ENCODE peak calls at places on chromosomes 7 and 10, in nine cellular contexts. One of them, this sample, is unnamed.

GRCh38 chr10:4033341-4033896 is 248.4 kb upstream of the KLF6 start:
- DNase-seq in kidney: no peak
- DNase-seq in HCT116: no peak
- DNase-seq in RWPE2: no peak
- DNase-seq in SJCRH30: no peak
- DNase-seq in endodermal cell: no peak
- DNase-seq in sigmoid colon: no peak
- DNase-seq in left ventricle myocardium inferior: no peak
- DNase-seq in ovary: no peak
- DNase-seq in this sample: no peak

GRCh38 chr10:13633689-13634088 is 46.9 kb downstream of the PRPF18 start:
- DNase-seq in kidney: no peak
- DNase-seq in HCT116: no peak
- DNase-seq in RWPE2: no peak
- DNase-seq in SJCRH30: no peak
- DNase-seq in endodermal cell: no peak
- DNase-seq in sigmoid colon: peak
- DNase-seq in left ventricle myocardium inferior: peak
- DNase-seq in ovary: peak
- DNase-seq in this sample: no peak

GRCh38 chr10:114548662-114549061 is 109.4 kb downstream of the ABLIM1 start:
- DNase-seq in kidney: no peak
- DNase-seq in HCT116: peak
- DNase-seq in RWPE2: no peak
- DNase-seq in SJCRH30: no peak
- DNase-seq in endodermal cell: peak
- DNase-seq in sigmoid colon: no peak
- DNase-seq in left ventricle myocardium inferior: no peak
- DNase-seq in ovary: peak
- DNase-seq in this sample: no peak

GRCh38 chr7:55247466-55247865 is 117.7 kb upstream of the LANCL2 start:
- DNase-seq in kidney: no peak
- DNase-seq in HCT116: no peak
- DNase-seq in RWPE2: no peak
- DNase-seq in SJCRH30: no peak
- DNase-seq in endodermal cell: no peak
- DNase-seq in sigmoid colon: no peak
- DNase-seq in left ventricle myocardium inferior: no peak
- DNase-seq in ovary: no peak
- DNase-seq in this sample: no peak

GRCh38 chr10:7340179-7340874 is 70.5 kb downstream of the SFMBT2 start:
- DNase-seq in kidney: no peak
- DNase-seq in HCT116: no peak
- DNase-seq in RWPE2: no peak
- DNase-seq in SJCRH30: no peak
- DNase-seq in endodermal cell: peak
- DNase-seq in sigmoid colon: no peak
- DNase-seq in left ventricle myocardium inferior: peak
- DNase-seq in ovary: no peak
- DNase-seq in this sample: no peak

GRCh38 chr10:132658546-132659205 is 121.1 kb downstream of the INPP5A start:
- DNase-seq in kidney: no peak
- DNase-seq in HCT116: no peak
- DNase-seq in RWPE2: no peak
- DNase-seq in SJCRH30: no peak
- DNase-seq in endodermal cell: no peak
- DNase-seq in sigmoid colon: no peak
- DNase-seq in left ventricle myocardium inferior: no peak
- DNase-seq in ovary: no peak
- DNase-seq in this sample: peak

GRCh38 chr10:92839191-92840085 is 8.9 kb upstream of the EXOC6 start:
- DNase-seq in kidney: peak
- DNase-seq in HCT116: no peak
- DNase-seq in RWPE2: no peak
- DNase-seq in SJCRH30: peak
- DNase-seq in endodermal cell: peak
- DNase-seq in sigmoid colon: no peak
- DNase-seq in left ventricle myocardium inferior: peak
- DNase-seq in ovary: peak
- DNase-seq in this sample: peak

GRCh38 chr10:43682956-43683355 is 34.3 kb upstream of the ZNF32 start:
- DNase-seq in kidney: no peak
- DNase-seq in HCT116: no peak
- DNase-seq in RWPE2: no peak
- DNase-seq in SJCRH30: no peak
- DNase-seq in endodermal cell: no peak
- DNase-seq in sigmoid colon: no peak
- DNase-seq in left ventricle myocardium inferior: no peak
- DNase-seq in ovary: no peak
- DNase-seq in this sample: no peak

GRCh38 chr7:134780166-134780853 is 876 bp downstream of the CALD1 start:
- DNase-seq in kidney: no peak
- DNase-seq in HCT116: no peak
- DNase-seq in RWPE2: no peak
- DNase-seq in SJCRH30: no peak
- DNase-seq in endodermal cell: no peak
- DNase-seq in sigmoid colon: no peak
- DNase-seq in left ventricle myocardium inferior: no peak
- DNase-seq in ovary: no peak
- DNase-seq in this sample: no peak

GRCh38 chr7:134784251-134785049 is 5.0 kb downstream of the CALD1 start:
- DNase-seq in kidney: no peak
- DNase-seq in HCT116: no peak
- DNase-seq in RWPE2: no peak
- DNase-seq in SJCRH30: no peak
- DNase-seq in endodermal cell: no peak
- DNase-seq in sigmoid colon: no peak
- DNase-seq in left ventricle myocardium inferior: no peak
- DNase-seq in ovary: peak
- DNase-seq in this sample: no peak

GRCh38 chr7:134783294-134784069 is 4.0 kb downstream of the CALD1 start:
- DNase-seq in kidney: no peak
- DNase-seq in HCT116: no peak
- DNase-seq in RWPE2: no peak
- DNase-seq in SJCRH30: no peak
- DNase-seq in endodermal cell: no peak
- DNase-seq in sigmoid colon: no peak
- DNase-seq in left ventricle myocardium inferior: no peak
- DNase-seq in ovary: no peak
- DNase-seq in this sample: no peak

GRCh38 chr7:134781171-134781570 is 1.7 kb downstream of the CALD1 start:
- DNase-seq in kidney: no peak
- DNase-seq in HCT116: no peak
- DNase-seq in RWPE2: no peak
- DNase-seq in SJCRH30: no peak
- DNase-seq in endodermal cell: no peak
- DNase-seq in sigmoid colon: no peak
- DNase-seq in left ventricle myocardium inferior: no peak
- DNase-seq in ovary: no peak
- DNase-seq in this sample: no peak

DNA sequence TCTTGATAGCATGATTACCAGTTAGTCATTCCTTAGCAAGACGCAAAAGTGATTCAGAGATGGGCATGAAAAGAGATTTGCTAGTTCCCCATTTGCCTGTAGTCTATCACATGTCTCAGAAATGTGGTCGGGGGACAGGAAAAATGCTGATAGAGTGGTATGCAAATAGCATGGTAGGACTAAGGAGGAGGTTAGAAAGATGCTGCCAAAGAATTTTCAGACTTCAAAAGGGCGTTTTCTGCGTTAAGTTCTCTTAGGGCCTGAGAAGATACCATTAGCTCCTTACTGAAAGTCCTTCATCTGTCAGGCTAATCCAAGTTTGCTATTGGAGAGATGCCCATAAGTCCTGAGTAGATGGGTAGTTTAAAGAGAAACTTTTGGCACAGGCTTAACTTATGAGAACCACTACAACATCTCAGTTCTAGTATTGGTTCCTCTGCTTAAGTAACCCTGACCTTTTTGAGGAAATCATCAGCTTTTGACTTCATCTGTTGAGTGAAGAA is 2.7 kb downstream of the CALD1 start:
- DNase-seq in kidney: no peak
- DNase-seq in HCT116: no peak
- DNase-seq in RWPE2: no peak
- DNase-seq in SJCRH30: no peak
- DNase-seq in endodermal cell: no peak
- DNase-seq in sigmoid colon: no peak
- DNase-seq in left ventricle myocardium inferior: no peak
- DNase-seq in ovary: no peak
- DNase-seq in this sample: peak
- H3K27ac ChIP-seq in kidney: peak
- H3K27ac ChIP-seq in HCT116: no peak
- H3K27ac ChIP-seq in RWPE2: peak
- H3K27ac ChIP-seq in SJCRH30: no peak
- H3K27ac ChIP-seq in endodermal cell: no peak
- H3K27ac ChIP-seq in sigmoid colon: peak
- H3K27ac ChIP-seq in left ventricle myocardium inferior: peak
- H3K27ac ChIP-seq in ovary: peak
- H3K27ac ChIP-seq in this sample: peak

DNA sequence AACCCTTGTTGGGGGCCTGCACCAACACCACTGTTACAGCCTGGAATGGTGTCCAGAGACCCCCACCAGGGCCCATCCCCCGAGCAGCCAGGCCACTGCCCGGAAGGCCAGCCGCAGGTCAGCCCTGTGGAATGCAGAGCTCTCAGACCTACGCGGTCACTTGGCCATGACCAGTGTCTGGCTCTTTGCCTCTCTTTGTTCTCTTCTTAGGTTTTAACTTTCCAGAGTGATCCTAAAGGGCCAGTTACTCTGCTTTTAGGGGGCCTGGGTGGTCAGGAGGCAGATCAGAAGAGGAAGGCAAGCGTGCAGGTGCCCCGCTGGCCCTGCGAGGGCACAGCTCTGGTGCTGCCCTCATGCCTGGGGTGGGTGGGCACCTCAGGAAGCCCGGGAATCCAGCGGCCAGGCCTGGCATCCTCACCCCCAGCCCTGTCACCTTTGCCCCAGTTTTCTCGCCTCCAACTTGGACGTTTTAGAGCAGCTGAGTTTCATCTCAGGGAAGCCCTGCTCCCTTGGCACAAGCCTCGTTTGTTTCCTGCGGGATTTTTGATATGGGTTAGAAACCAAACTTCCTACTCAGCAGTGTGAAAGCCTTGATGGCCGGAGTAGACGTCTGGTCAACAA is 62.5 kb upstream of the CHST15 start:
- DNase-seq in kidney: peak
- DNase-seq in HCT116: no peak
- DNase-seq in RWPE2: no peak
- DNase-seq in SJCRH30: peak
- DNase-seq in endodermal cell: peak
- DNase-seq in sigmoid colon: peak
- DNase-seq in left ventricle myocardium inferior: peak
- DNase-seq in ovary: peak
- DNase-seq in this sample: no peak
- H3K27ac ChIP-seq in kidney: peak
- H3K27ac ChIP-seq in HCT116: peak
- H3K27ac ChIP-seq in RWPE2: no peak
- H3K27ac ChIP-seq in SJCRH30: peak
- H3K27ac ChIP-seq in endodermal cell: peak
- H3K27ac ChIP-seq in sigmoid colon: peak
- H3K27ac ChIP-seq in left ventricle myocardium inferior: peak
- H3K27ac ChIP-seq in ovary: peak
- H3K27ac ChIP-seq in this sample: peak

GRCh38 chr7:45407730-45408406 is 166.3 kb upstream of the ADCY1 start:
- DNase-seq in kidney: no peak
- DNase-seq in HCT116: no peak
- DNase-seq in RWPE2: no peak
- DNase-seq in SJCRH30: no peak
- DNase-seq in endodermal cell: peak
- DNase-seq in sigmoid colon: no peak
- DNase-seq in left ventricle myocardium inferior: no peak
- DNase-seq in ovary: no peak
- DNase-seq in this sample: no peak

GRCh38 chr7:45401851-45402250 is 172.3 kb upstream of the ADCY1 start:
- DNase-seq in kidney: no peak
- DNase-seq in HCT116: no peak
- DNase-seq in RWPE2: no peak
- DNase-seq in SJCRH30: no peak
- DNase-seq in endodermal cell: no peak
- DNase-seq in sigmoid colon: no peak
- DNase-seq in left ventricle myocardium inferior: no peak
- DNase-seq in ovary: no peak
- DNase-seq in this sample: no peak

GRCh38 chr7:45402480-45403218 is 171.5 kb upstream of the ADCY1 start:
- DNase-seq in kidney: no peak
- DNase-seq in HCT116: no peak
- DNase-seq in RWPE2: no peak
- DNase-seq in SJCRH30: no peak
- DNase-seq in endodermal cell: no peak
- DNase-seq in sigmoid colon: no peak
- DNase-seq in left ventricle myocardium inferior: no peak
- DNase-seq in ovary: no peak
- DNase-seq in this sample: no peak

GRCh38 chr7:45401155-45401554 is 173.0 kb upstream of the ADCY1 start:
- DNase-seq in kidney: no peak
- DNase-seq in HCT116: no peak
- DNase-seq in RWPE2: no peak
- DNase-seq in SJCRH30: no peak
- DNase-seq in endodermal cell: no peak
- DNase-seq in sigmoid colon: no peak
- DNase-seq in left ventricle myocardium inferior: no peak
- DNase-seq in ovary: no peak
- DNase-seq in this sample: no peak

DNA sequence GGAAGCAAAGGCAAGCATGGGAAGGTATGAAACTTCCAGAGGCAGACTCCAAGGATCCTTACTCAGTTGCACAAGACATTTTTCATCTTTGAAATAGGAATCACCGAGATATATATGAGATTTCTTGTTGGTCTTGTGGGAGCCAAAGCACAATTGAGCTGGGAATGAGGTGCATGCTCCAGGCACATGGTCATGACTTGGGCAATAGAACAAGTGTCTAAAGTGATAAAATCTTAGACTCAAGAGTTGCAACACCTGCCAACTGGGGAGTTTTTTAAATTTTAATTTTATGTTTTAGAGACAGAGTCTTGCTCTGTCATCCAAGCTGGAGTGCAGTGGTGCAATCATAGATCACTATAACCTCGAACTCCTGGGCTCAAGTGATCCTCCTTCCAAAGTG is 169.5 kb upstream of the ADCY1 start:
- DNase-seq in kidney: no peak
- DNase-seq in HCT116: no peak
- DNase-seq in RWPE2: no peak
- DNase-seq in SJCRH30: no peak
- DNase-seq in endodermal cell: no peak
- DNase-seq in sigmoid colon: no peak
- DNase-seq in left ventricle myocardium inferior: no peak
- DNase-seq in ovary: no peak
- DNase-seq in this sample: no peak
- H3K27ac ChIP-seq in kidney: no peak
- H3K27ac ChIP-seq in HCT116: no peak
- H3K27ac ChIP-seq in RWPE2: no peak
- H3K27ac ChIP-seq in SJCRH30: no peak
- H3K27ac ChIP-seq in endodermal cell: no peak
- H3K27ac ChIP-seq in sigmoid colon: no peak
- H3K27ac ChIP-seq in left ventricle myocardium inferior: no peak
- H3K27ac ChIP-seq in ovary: no peak
- H3K27ac ChIP-seq in this sample: no peak

GRCh38 chr7:151519765-151520418 is at the start of gene RHEB:
- DNase-seq in kidney: peak
- DNase-seq in HCT116: peak
- DNase-seq in RWPE2: peak
- DNase-seq in SJCRH30: peak
- DNase-seq in endodermal cell: peak
- DNase-seq in sigmoid colon: peak
- DNase-seq in left ventricle myocardium inferior: peak
- DNase-seq in ovary: peak
- DNase-seq in this sample: peak

GRCh38 chr7:151514461-151515396 is 5.0 kb downstream of the RHEB start:
- DNase-seq in kidney: no peak
- DNase-seq in HCT116: no peak
- DNase-seq in RWPE2: no peak
- DNase-seq in SJCRH30: no peak
- DNase-seq in endodermal cell: no peak
- DNase-seq in sigmoid colon: no peak
- DNase-seq in left ventricle myocardium inferior: no peak
- DNase-seq in ovary: no peak
- DNase-seq in this sample: no peak

GRCh38 chr7:151518105-151518780 is 1.5 kb downstream of the RHEB start:
- DNase-seq in kidney: no peak
- DNase-seq in HCT116: no peak
- DNase-seq in RWPE2: no peak
- DNase-seq in SJCRH30: peak
- DNase-seq in endodermal cell: peak
- DNase-seq in sigmoid colon: peak
- DNase-seq in left ventricle myocardium inferior: peak
- DNase-seq in ovary: peak
- DNase-seq in this sample: peak

GRCh38 chr7:151518781-151519044 is 982 bp downstream of the RHEB start:
- DNase-seq in kidney: no peak
- DNase-seq in HCT116: no peak
- DNase-seq in RWPE2: no peak
- DNase-seq in SJCRH30: peak
- DNase-seq in endodermal cell: no peak
- DNase-seq in sigmoid colon: no peak
- DNase-seq in left ventricle myocardium inferior: no peak
- DNase-seq in ovary: no peak
- DNase-seq in this sample: no peak

GRCh38 chr7:151517601-151518104 is 2.0 kb downstream of the RHEB start:
- DNase-seq in kidney: no peak
- DNase-seq in HCT116: no peak
- DNase-seq in RWPE2: no peak
- DNase-seq in SJCRH30: no peak
- DNase-seq in endodermal cell: no peak
- DNase-seq in sigmoid colon: no peak
- DNase-seq in left ventricle myocardium inferior: no peak
- DNase-seq in ovary: no peak
- DNase-seq in this sample: no peak
- H3K27ac ChIP-seq in kidney: no peak
- H3K27ac ChIP-seq in HCT116: peak
- H3K27ac ChIP-seq in RWPE2: peak
- H3K27ac ChIP-seq in SJCRH30: no peak
- H3K27ac ChIP-seq in endodermal cell: no peak
- H3K27ac ChIP-seq in sigmoid colon: peak
- H3K27ac ChIP-seq in left ventricle myocardium inferior: peak
- H3K27ac ChIP-seq in ovary: no peak
- H3K27ac ChIP-seq in this sample: peak